ENCODE peak calls at places on chromosomes 16 and 17, in nine cellular contexts. C, N, B, X, T, A, S, I and D are unnamed samples.

GRCh38 chr17:41697122-41697962 is 8.7 kb downstream of the EIF1 start:
- DNase-seq in C (no peak), N (peak; percentile 83), B (no peak), X (no peak), T (no peak), A (no peak), S (no peak), I (no peak), D (no peak)

GRCh38 chr17:1147664-1148063 is 32.1 kb downstream of the ABR start:
- DNase-seq in C (peak; percentile 87), N (no peak), B (peak; percentile 61), X (no peak), T (peak; percentile 64), A (no peak), S (peak; percentile 92), I (no peak), D (peak; percentile 73)

GRCh38 chr17:6596941-6597340 is 40.6 kb upstream of the PITPNM3 start:
- DNase-seq in C (no peak), N (no peak), B (no peak), X (no peak), T (no peak), A (no peak), S (no peak), I (no peak), D (no peak)

GRCh38 chr17:65037157-65037556 is 19.4 kb downstream of the GNA13 start:
- DNase-seq in C (no peak), N (no peak), B (no peak), X (no peak), T (no peak), A (no peak), S (no peak), I (no peak), D (no peak)

GRCh38 chr16:57155702-57156350 is 30.0 kb downstream of the PSME3IP1 start:
- DNase-seq in C (no peak), N (no peak), B (no peak), X (no peak), T (no peak), A (no peak), S (no peak), I (no peak), D (no peak)

GRCh38 chr16:89114159-89114981 is 20.7 kb downstream of the ACSF3 start:
- DNase-seq in C (no peak), N (no peak), B (peak; percentile 4), X (no peak), T (peak; percentile 16), A (no peak), S (no peak), I (peak; percentile 76), D (peak; percentile 11)

GRCh38 chr17:1201132-1201702 is 21.4 kb upstream of the ABR start:
- DNase-seq in C (no peak), N (no peak), B (no peak), X (no peak), T (no peak), A (no peak), S (no peak), I (peak; percentile 58), D (no peak)

GRCh38 chr17:37292429-37293139 is 83.2 kb upstream of the C17orf78 start:
- DNase-seq in C (no peak), N (no peak), B (no peak), X (no peak), T (no peak), A (no peak), S (no peak), I (no peak), D (no peak)

GRCh38 chr16:86016201-86016965 is 117.4 kb downstream of the IRF8 start:
- DNase-seq in C (peak; percentile 79), N (no peak), B (peak; percentile 46), X (no peak), T (peak; percentile 76), A (peak; percentile 29), S (peak; percentile 25), I (no peak), D (peak; percentile 79)

GRCh38 chr17:2181206-2181983 is 122.2 kb downstream of the SMG6 start:
- DNase-seq in C (no peak), N (peak; percentile 93), B (no peak), X (no peak), T (no peak), A (peak; percentile 93), S (no peak), I (no peak), D (no peak)

GRCh38 chr16:1561836-1562235 is 28.4 kb downstream of the TMEM204 start:
- DNase-seq in C (no peak), N (no peak), B (no peak), X (no peak), T (no peak), A (no peak), S (no peak), I (no peak), D (no peak)

GRCh38 chr17:42365136-42365535 is 23.1 kb downstream of the STAT3 start:
- DNase-seq in C (no peak), N (no peak), B (no peak), X (no peak), T (no peak), A (no peak), S (no peak), I (no peak), D (no peak)

GRCh38 chr16:72201387-72201786 is 29.4 kb upstream of the PMFBP1 start:
- DNase-seq in C (no peak), N (no peak), B (no peak), X (no peak), T (no peak), A (no peak), S (no peak), I (no peak), D (no peak)

GRCh38 chr16:12976491-12976890 is 75.1 kb downstream of the SHISA9 start:
- DNase-seq in C (no peak), N (no peak), B (no peak), X (no peak), T (no peak), A (no peak), S (no peak), I (no peak), D (no peak)

GRCh38 chr17:34998205-34998604 is 17.9 kb downstream of the LIG3 start:
- DNase-seq in C (peak; percentile 95), N (peak; percentile 26), B (peak; percentile 79), X (no peak), T (peak; percentile 75), A (no peak), S (peak; percentile 83), I (peak; percentile 93), D (peak; percentile 87)

GRCh38 chr17:42276359-42276608 is at the start of gene STAT5B:
- DNase-seq in C (peak; percentile 83), N (peak; percentile 54), B (peak; percentile 73), X (no peak), T (peak; percentile 85), A (no peak), S (peak; percentile 69), I (peak; percentile 95), D (peak; percentile 69)

GRCh38 chr17:64315032-64315490 is 52.0 kb upstream of the TEX2 start:
- DNase-seq in C (no peak), N (peak; percentile 91), B (no peak), X (no peak), T (no peak), A (peak; percentile 53), S (no peak), I (no peak), D (no peak)

GRCh38 chr17:58141505-58141904 is 6.7 kb upstream of the OR4D1 start:
- DNase-seq in C (no peak), N (no peak), B (no peak), X (no peak), T (no peak), A (no peak), S (no peak), I (no peak), D (no peak)

GRCh38 chr17:58136669-58137279 is 11.4 kb upstream of the OR4D1 start:
- DNase-seq in C (peak; percentile 57), N (no peak), B (peak; percentile 49), X (no peak), T (peak; percentile 40), A (no peak), S (no peak), I (no peak), D (no peak)
- TF ChIP-seq CTCF in C (peak; percentile 61), N (no peak), B (peak; percentile 77), X (peak; percentile 45), T (peak; percentile 75), A (no peak), S (peak; percentile 47), I (no peak), D (no peak)

GRCh38 chr16:5875416-5875815 is 777.8 kb upstream of the EEF2KMT start:
- DNase-seq in C (no peak), N (no peak), B (no peak), X (no peak), T (no peak), A (no peak), S (no peak), I (no peak), D (no peak)

GRCh38 chr16:5874899-5875298 is 777.3 kb upstream of the EEF2KMT start:
- DNase-seq in C (no peak), N (no peak), B (no peak), X (no peak), T (no peak), A (no peak), S (no peak), I (no peak), D (no peak)

GRCh38 chr16:5867250-5867649 is 769.7 kb upstream of the EEF2KMT start:
- DNase-seq in C (no peak), N (no peak), B (no peak), X (no peak), T (no peak), A (no peak), S (no peak), I (no peak), D (no peak)

GRCh38 chr16:5873221-5873620 is 775.6 kb upstream of the EEF2KMT start:
- DNase-seq in C (no peak), N (no peak), B (no peak), X (no peak), T (no peak), A (no peak), S (no peak), I (no peak), D (no peak)

GRCh38 chr16:5870886-5871715 is 773.5 kb upstream of the EEF2KMT start:
- DNase-seq in C (no peak), N (no peak), B (no peak), X (no peak), T (no peak), A (no peak), S (no peak), I (no peak), D (no peak)
- TF ChIP-seq CTCF in C (no peak), N (no peak), B (no peak), X (no peak), T (no peak), A (no peak), S (no peak), I (no peak), D (no peak)

GRCh38 chr17:19377602-19378415 is 489 bp upstream of the MAPK7 start:
- DNase-seq in C (peak; percentile 100), N (peak; percentile 98), B (peak; percentile 94), X (peak; percentile 96), T (peak; percentile 99), A (peak; percentile 98), S (peak; percentile 99), I (peak; percentile 100), D (peak; percentile 99)
- TF ChIP-seq CTCF in C (no peak), N (no peak), B (no peak), X (no peak), T (no peak), A (peak; percentile 0), S (no peak), I (no peak), D (no peak)

DNA sequence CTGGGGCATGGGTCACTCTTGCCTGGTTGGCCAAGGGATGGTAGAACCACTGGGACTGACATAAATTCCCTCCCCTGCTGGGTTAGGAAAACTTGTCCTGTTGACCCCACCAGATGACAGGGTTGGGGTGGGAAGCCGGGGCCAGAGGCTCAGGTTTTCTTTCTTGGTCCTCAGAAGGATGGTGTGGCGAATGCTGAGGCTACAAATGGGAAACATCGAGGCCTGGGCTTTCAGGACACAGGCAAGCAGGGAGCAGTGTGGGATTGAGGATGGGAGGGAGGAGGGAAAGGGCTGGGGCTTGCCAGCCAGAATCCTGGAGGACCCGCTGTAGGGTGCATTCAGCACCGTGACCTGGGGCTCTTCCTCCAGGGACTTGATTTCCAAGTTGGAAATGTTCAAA is 14.5 kb upstream of the PLEKHG4 start:
- DNase-seq in C (no peak), N (no peak), B (no peak), X (no peak), T (no peak), A (no peak), S (no peak), I (no peak), D (no peak)
- TF ChIP-seq CTCF in C (no peak), N (no peak), B (no peak), X (no peak), T (no peak), A (no peak), S (no peak), I (no peak), D (no peak)